ENCODE peak calls at places on chromosomes 1 and 21, in ten cellular contexts. One of them, this sample, is unnamed. For H3K4me1, the result is how much of the 10 kb centered on the place peaks cover.

GRCh38 chr1:154148787-154149186 is 6.1 kb downstream of the NUP210L start:
- DNase-seq in uterus: no peak
- DNase-seq in lung: no peak
- DNase-seq in left lung: no peak
- DNase-seq in neural progenitor cell: no peak
- DNase-seq in left ventricle myocardium inferior: no peak
- DNase-seq in spleen: no peak
- DNase-seq in iPS DF 6.9: no peak
- DNase-seq in right atrium auricular region: no peak
- DNase-seq in GM23248: peak
- DNase-seq in this sample: no peak

GRCh38 chr1:76957961-76958360 is 90.7 kb downstream of the ST6GALNAC5 start:
- DNase-seq in uterus: no peak
- DNase-seq in lung: no peak
- DNase-seq in left lung: no peak
- DNase-seq in neural progenitor cell: no peak
- DNase-seq in left ventricle myocardium inferior: no peak
- DNase-seq in spleen: no peak
- DNase-seq in iPS DF 6.9: no peak
- DNase-seq in right atrium auricular region: no peak
- DNase-seq in GM23248: no peak
- DNase-seq in this sample: no peak

GRCh38 chr1:180614746-180615145 is 17.1 kb upstream of the XPR1 start:
- DNase-seq in uterus: no peak
- DNase-seq in lung: no peak
- DNase-seq in left lung: no peak
- DNase-seq in neural progenitor cell: no peak
- DNase-seq in left ventricle myocardium inferior: no peak
- DNase-seq in spleen: no peak
- DNase-seq in iPS DF 6.9: no peak
- DNase-seq in right atrium auricular region: no peak
- DNase-seq in GM23248: no peak
- DNase-seq in this sample: no peak

GRCh38 chr1:183180213-183180612 is 5.9 kb upstream of the LAMC2 start:
- DNase-seq in uterus: peak
- DNase-seq in lung: peak
- DNase-seq in left lung: no peak
- DNase-seq in neural progenitor cell: no peak
- DNase-seq in left ventricle myocardium inferior: no peak
- DNase-seq in spleen: no peak
- DNase-seq in iPS DF 6.9: no peak
- DNase-seq in right atrium auricular region: no peak
- DNase-seq in GM23248: peak
- DNase-seq in this sample: no peak

GRCh38 chr21:46120301-46121285 is 22.7 kb downstream of the COL6A2 start:
- DNase-seq in uterus: peak
- DNase-seq in lung: no peak
- DNase-seq in left lung: peak
- DNase-seq in neural progenitor cell: no peak
- DNase-seq in left ventricle myocardium inferior: peak
- DNase-seq in spleen: peak
- DNase-seq in iPS DF 6.9: no peak
- DNase-seq in right atrium auricular region: peak
- DNase-seq in GM23248: no peak
- DNase-seq in this sample: peak

GRCh38 chr21:16708431-16708830 is 804.4 kb upstream of the CXADR start:
- DNase-seq in uterus: no peak
- DNase-seq in lung: no peak
- DNase-seq in left lung: no peak
- DNase-seq in neural progenitor cell: no peak
- DNase-seq in left ventricle myocardium inferior: no peak
- DNase-seq in spleen: no peak
- DNase-seq in iPS DF 6.9: no peak
- DNase-seq in right atrium auricular region: no peak
- DNase-seq in GM23248: peak
- DNase-seq in this sample: no peak

GRCh38 chr1:205631010-205631726 is 643 bp downstream of the ELK4 start:
- DNase-seq in uterus: peak
- DNase-seq in lung: peak
- DNase-seq in left lung: peak
- DNase-seq in neural progenitor cell: peak
- DNase-seq in left ventricle myocardium inferior: peak
- DNase-seq in spleen: peak
- DNase-seq in iPS DF 6.9: no peak
- DNase-seq in right atrium auricular region: peak
- DNase-seq in GM23248: peak
- DNase-seq in this sample: peak

GRCh38 chr1:156748670-156749428 is 2.6 kb downstream of the HDGF start:
- DNase-seq in uterus: peak
- DNase-seq in lung: peak
- DNase-seq in left lung: peak
- DNase-seq in neural progenitor cell: no peak
- DNase-seq in left ventricle myocardium inferior: peak
- DNase-seq in spleen: no peak
- DNase-seq in iPS DF 6.9: no peak
- DNase-seq in right atrium auricular region: peak
- DNase-seq in GM23248: peak
- DNase-seq in this sample: peak

GRCh38 chr1:241639653-241640148 is 468 bp downstream of the CHML start:
- DNase-seq in uterus: no peak
- DNase-seq in lung: peak
- DNase-seq in left lung: peak
- DNase-seq in neural progenitor cell: peak
- DNase-seq in left ventricle myocardium inferior: peak
- DNase-seq in spleen: peak
- DNase-seq in iPS DF 6.9: no peak
- DNase-seq in right atrium auricular region: no peak
- DNase-seq in GM23248: peak
- DNase-seq in this sample: peak

GRCh38 chr1:203557958-203558760 is 64.2 kb downstream of the OPTC start:
- DNase-seq in uterus: peak
- DNase-seq in lung: peak
- DNase-seq in left lung: no peak
- DNase-seq in neural progenitor cell: no peak
- DNase-seq in left ventricle myocardium inferior: peak
- DNase-seq in spleen: no peak
- DNase-seq in iPS DF 6.9: no peak
- DNase-seq in right atrium auricular region: peak
- DNase-seq in GM23248: peak
- DNase-seq in this sample: peak

DNA sequence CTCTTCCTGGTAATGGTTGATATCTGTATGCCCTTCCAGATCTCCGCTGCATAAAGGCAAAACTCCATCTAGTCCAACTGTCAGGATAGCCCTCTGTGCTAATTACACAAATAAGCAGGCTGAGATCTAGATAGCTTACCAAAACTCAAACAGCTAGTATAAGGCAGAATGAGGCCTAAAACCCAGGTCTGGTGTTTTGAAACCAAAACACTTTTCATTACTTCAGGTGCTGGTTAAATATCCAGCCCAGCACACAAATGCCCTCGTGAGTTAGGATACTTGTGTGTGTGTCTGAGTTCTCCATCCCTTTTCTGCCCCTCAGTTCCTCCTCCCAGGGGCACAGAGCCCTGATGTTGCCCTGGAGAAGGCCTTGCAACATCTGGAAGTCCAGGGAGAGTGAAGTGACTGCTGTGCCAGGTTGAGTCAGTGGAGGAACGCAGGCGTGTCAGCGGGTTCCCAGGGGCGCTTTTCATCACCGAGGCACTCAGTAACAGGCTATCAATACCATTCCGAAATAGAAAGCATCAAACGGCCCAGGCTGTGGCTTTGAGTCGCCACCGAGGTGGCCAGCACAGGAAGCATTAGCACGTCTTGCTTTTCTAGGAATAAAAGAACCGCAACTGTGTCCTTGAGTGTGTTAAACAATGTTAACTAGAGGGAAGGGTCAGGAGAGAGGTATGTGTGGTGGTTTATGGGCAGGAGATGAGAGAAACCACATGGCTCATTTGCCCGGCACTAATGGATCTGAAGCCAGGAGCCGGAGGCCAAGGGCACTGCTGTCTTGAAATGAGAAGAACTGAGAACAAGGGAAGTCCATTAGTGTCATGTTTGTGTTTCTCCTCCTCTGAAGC is 90.7 kb upstream of the WLS start:
- DNase-seq in uterus: peak
- DNase-seq in lung: no peak
- DNase-seq in left lung: no peak
- DNase-seq in neural progenitor cell: no peak
- DNase-seq in left ventricle myocardium inferior: no peak
- DNase-seq in spleen: no peak
- DNase-seq in iPS DF 6.9: no peak
- DNase-seq in right atrium auricular region: no peak
- DNase-seq in GM23248: peak
- DNase-seq in this sample: peak
- H3K27ac ChIP-seq in uterus: peak
- H3K27ac ChIP-seq in lung: no peak
- H3K27ac ChIP-seq in left lung: no peak
- H3K27ac ChIP-seq in neural progenitor cell: no peak
- H3K27ac ChIP-seq in left ventricle myocardium inferior: no peak
- H3K27ac ChIP-seq in spleen: no peak
- H3K27ac ChIP-seq in iPS DF 6.9: no peak
- H3K27ac ChIP-seq in right atrium auricular region: no peak
- H3K27ac ChIP-seq in GM23248: peak
- H3K27ac ChIP-seq in this sample: no peak

DNA sequence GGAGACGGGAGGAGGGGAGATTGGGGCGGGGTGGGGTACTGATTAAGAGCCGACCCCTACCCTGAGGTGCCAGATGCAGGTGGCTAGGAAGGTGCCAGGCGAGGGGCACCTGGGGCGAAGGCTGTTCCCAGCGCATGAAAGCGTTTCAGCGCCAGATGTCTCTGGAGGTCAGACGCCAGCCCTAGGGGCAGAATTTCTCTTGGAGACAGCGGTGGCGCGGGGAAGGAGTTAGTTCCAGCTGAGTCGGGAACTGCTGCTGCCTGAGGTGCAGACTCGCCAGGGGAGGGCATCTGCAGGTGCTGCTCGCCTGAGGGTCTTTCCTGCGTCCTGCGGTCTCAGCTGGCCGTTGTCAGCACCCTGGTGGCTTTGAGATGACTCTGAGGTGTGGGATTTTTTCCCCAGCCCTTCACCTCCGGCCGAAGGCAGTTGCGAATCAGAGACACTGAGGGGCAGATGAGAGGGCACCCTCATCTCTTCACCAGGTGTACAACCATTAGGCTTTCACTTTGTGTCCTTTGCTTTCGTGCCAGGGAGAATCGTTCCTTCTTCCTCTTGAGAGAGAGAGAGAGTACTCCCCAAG is 539 bp downstream of the CGN start:
- DNase-seq in uterus: peak
- DNase-seq in lung: no peak
- DNase-seq in left lung: no peak
- DNase-seq in neural progenitor cell: peak
- DNase-seq in left ventricle myocardium inferior: no peak
- DNase-seq in spleen: no peak
- DNase-seq in iPS DF 6.9: no peak
- DNase-seq in right atrium auricular region: peak
- DNase-seq in GM23248: peak
- DNase-seq in this sample: no peak
- H3K4me1 ChIP-seq in uterus: under half
- H3K4me1 ChIP-seq in lung: under half
- H3K4me1 ChIP-seq in left lung: under half
- H3K4me1 ChIP-seq in neural progenitor cell: under half
- H3K4me1 ChIP-seq in left ventricle myocardium inferior: under half
- H3K4me1 ChIP-seq in spleen: under half
- H3K4me1 ChIP-seq in iPS DF 6.9: under half
- H3K4me1 ChIP-seq in right atrium auricular region: under half
- H3K4me1 ChIP-seq in GM23248: under half
- H3K4me1 ChIP-seq in this sample: under half

GRCh38 chr1:66384258-66384657 is 149.7 kb upstream of the SGIP1 start:
- DNase-seq in uterus: no peak
- DNase-seq in lung: no peak
- DNase-seq in left lung: no peak
- DNase-seq in neural progenitor cell: no peak
- DNase-seq in left ventricle myocardium inferior: no peak
- DNase-seq in spleen: no peak
- DNase-seq in iPS DF 6.9: no peak
- DNase-seq in right atrium auricular region: no peak
- DNase-seq in GM23248: peak
- DNase-seq in this sample: no peak

GRCh38 chr1:66383602-66384001 is 150.4 kb upstream of the SGIP1 start:
- DNase-seq in uterus: no peak
- DNase-seq in lung: no peak
- DNase-seq in left lung: no peak
- DNase-seq in neural progenitor cell: no peak
- DNase-seq in left ventricle myocardium inferior: no peak
- DNase-seq in spleen: no peak
- DNase-seq in iPS DF 6.9: no peak
- DNase-seq in right atrium auricular region: no peak
- DNase-seq in GM23248: no peak
- DNase-seq in this sample: no peak

GRCh38 chr1:66383168-66383567 is 150.8 kb upstream of the SGIP1 start:
- DNase-seq in uterus: no peak
- DNase-seq in lung: no peak
- DNase-seq in left lung: no peak
- DNase-seq in neural progenitor cell: no peak
- DNase-seq in left ventricle myocardium inferior: no peak
- DNase-seq in spleen: no peak
- DNase-seq in iPS DF 6.9: no peak
- DNase-seq in right atrium auricular region: no peak
- DNase-seq in GM23248: no peak
- DNase-seq in this sample: no peak

GRCh38 chr1:66381626-66382275 is 152.2 kb upstream of the SGIP1 start:
- DNase-seq in uterus: no peak
- DNase-seq in lung: no peak
- DNase-seq in left lung: no peak
- DNase-seq in neural progenitor cell: no peak
- DNase-seq in left ventricle myocardium inferior: no peak
- DNase-seq in spleen: no peak
- DNase-seq in iPS DF 6.9: no peak
- DNase-seq in right atrium auricular region: no peak
- DNase-seq in GM23248: no peak
- DNase-seq in this sample: no peak

GRCh38 chr1:66380452-66381212 is 153.3 kb upstream of the SGIP1 start:
- DNase-seq in uterus: no peak
- DNase-seq in lung: no peak
- DNase-seq in left lung: no peak
- DNase-seq in neural progenitor cell: no peak
- DNase-seq in left ventricle myocardium inferior: no peak
- DNase-seq in spleen: peak
- DNase-seq in iPS DF 6.9: no peak
- DNase-seq in right atrium auricular region: no peak
- DNase-seq in GM23248: peak
- DNase-seq in this sample: no peak
- H3K4me3 ChIP-seq in uterus: no peak
- H3K4me3 ChIP-seq in lung: no peak
- H3K4me3 ChIP-seq in left lung: no peak
- H3K4me3 ChIP-seq in neural progenitor cell: no peak
- H3K4me3 ChIP-seq in left ventricle myocardium inferior: no peak
- H3K4me3 ChIP-seq in spleen: no peak
- H3K4me3 ChIP-seq in iPS DF 6.9: no peak
- H3K4me3 ChIP-seq in right atrium auricular region: no peak
- H3K4me3 ChIP-seq in GM23248: no peak
- H3K4me3 ChIP-seq in this sample: no peak

DNA sequence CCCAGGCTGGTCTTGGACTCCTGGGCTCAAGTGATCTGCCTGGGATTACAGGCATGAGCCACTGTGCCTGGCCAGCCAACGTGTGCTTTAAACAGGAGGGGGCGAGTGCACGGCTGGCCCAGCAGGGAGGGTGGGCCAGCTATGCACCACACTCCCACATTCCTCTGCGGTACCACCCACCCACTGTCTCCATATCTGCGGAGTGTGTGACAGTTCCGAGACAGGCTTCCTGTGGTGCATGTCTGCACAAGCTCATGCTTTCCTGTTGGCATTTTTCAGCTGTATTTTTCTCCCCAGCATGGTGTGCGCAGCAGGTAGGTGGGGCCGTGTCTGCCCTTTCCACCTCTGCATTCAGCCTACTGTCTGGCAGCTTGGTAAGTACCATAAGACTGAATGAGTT is 183.3 kb downstream of the AJAP1 start:
- DNase-seq in uterus: no peak
- DNase-seq in lung: no peak
- DNase-seq in left lung: no peak
- DNase-seq in neural progenitor cell: no peak
- DNase-seq in left ventricle myocardium inferior: no peak
- DNase-seq in spleen: no peak
- DNase-seq in iPS DF 6.9: no peak
- DNase-seq in right atrium auricular region: no peak
- DNase-seq in GM23248: no peak
- DNase-seq in this sample: no peak
- H3K27ac ChIP-seq in uterus: no peak
- H3K27ac ChIP-seq in lung: no peak
- H3K27ac ChIP-seq in left lung: no peak
- H3K27ac ChIP-seq in neural progenitor cell: no peak
- H3K27ac ChIP-seq in left ventricle myocardium inferior: no peak
- H3K27ac ChIP-seq in spleen: no peak
- H3K27ac ChIP-seq in iPS DF 6.9: no peak
- H3K27ac ChIP-seq in right atrium auricular region: no peak
- H3K27ac ChIP-seq in GM23248: no peak
- H3K27ac ChIP-seq in this sample: no peak